ENCODE peak calls at places on chromosomes 4 and X, in five cellular contexts. A, H, L, E and I are unnamed samples. For H3K36me3, the result is how much of the 10 kb centered on the place peaks cover.

GRCh38 chr4:176005766-176006165 is 59.9 kb upstream of the WDR17 start:
- DNase-seq in H (no peak), A (no peak), E (no peak), L (no peak), I (no peak)

GRCh38 chr4:97507587-97508245 is 635.6 kb downstream of the STPG2 start:
- DNase-seq in A (no peak), L (no peak), E (no peak), H (no peak), I (no peak)

GRCh38 chrX:64536740-64537139 is 141.5 kb upstream of the MTMR8 start:
- DNase-seq in A (no peak), L (no peak), E (no peak), H (no peak), I (no peak)

GRCh38 chr4:187380181-187380581 is 615.4 kb upstream of the ZFP42 start:
- DNase-seq in L (peak), H (no peak), A (peak), E (peak), I (no peak)

GRCh38 chr4:94014484-94015136 is 186.1 kb downstream of the ATOH1 start:
- DNase-seq in L (no peak), E (no peak), H (no peak), A (no peak), I (no peak)

GRCh38 chr4:56627985-56628384 is 53.1 kb downstream of the HOPX start:
- DNase-seq in A (no peak), E (peak), L (no peak), H (no peak), I (no peak)

GRCh38 chr4:8259743-8260430 is 9.7 kb upstream of the HTRA3 start:
- DNase-seq in A (no peak), E (no peak), H (no peak), L (no peak), I (no peak)

GRCh38 chrX:71493111-71493613 is 39.7 kb upstream of the OGT start:
- DNase-seq in L (peak), A (no peak), H (no peak), E (no peak), I (no peak)

GRCh38 chr4:10080874-10081606 is 35.6 kb downstream of the WDR1 start:
- DNase-seq in A (no peak), H (no peak), L (peak), E (no peak), I (peak)

GRCh38 chrX:13339607-13340006 is 19.8 kb upstream of the ATXN3L start:
- DNase-seq in A (no peak), E (no peak), H (no peak), L (no peak), I (no peak)

GRCh38 chrX:153502131-153502530 is 7.4 kb downstream of the BGN start:
- DNase-seq in A (no peak), L (no peak), H (no peak), E (no peak), I (no peak)

GRCh38 chr4:60128916-60129315 is 1071.2 kb upstream of the ADGRL3 start:
- DNase-seq in E (no peak), A (no peak), L (no peak), H (no peak), I (no peak)

GRCh38 chr4:57131849-57132745 is 21.9 kb upstream of the IGFBP7 start:
- DNase-seq in L (no peak), H (no peak), A (no peak), E (peak), I (no peak)

GRCh38 chr4:53907772-53908171 is 156.6 kb downstream of the CHIC2 start:
- DNase-seq in E (no peak), A (no peak), L (no peak), H (no peak), I (no peak)

GRCh38 chr4:17468638-17469221 is 43.2 kb downstream of the QDPR start:
- DNase-seq in E (peak), H (no peak), L (no peak), A (peak), I (no peak)

GRCh38 chr4:80459918-80460473 is 124.5 kb downstream of the CFAP299 start:
- DNase-seq in L (no peak), E (no peak), A (no peak), H (no peak), I (no peak)

GRCh38 chrX:68832101-68832416 is 3.2 kb downstream of the EFNB1 start:
- DNase-seq in E (peak), A (no peak), H (peak), L (peak), I (no peak)

DNA sequence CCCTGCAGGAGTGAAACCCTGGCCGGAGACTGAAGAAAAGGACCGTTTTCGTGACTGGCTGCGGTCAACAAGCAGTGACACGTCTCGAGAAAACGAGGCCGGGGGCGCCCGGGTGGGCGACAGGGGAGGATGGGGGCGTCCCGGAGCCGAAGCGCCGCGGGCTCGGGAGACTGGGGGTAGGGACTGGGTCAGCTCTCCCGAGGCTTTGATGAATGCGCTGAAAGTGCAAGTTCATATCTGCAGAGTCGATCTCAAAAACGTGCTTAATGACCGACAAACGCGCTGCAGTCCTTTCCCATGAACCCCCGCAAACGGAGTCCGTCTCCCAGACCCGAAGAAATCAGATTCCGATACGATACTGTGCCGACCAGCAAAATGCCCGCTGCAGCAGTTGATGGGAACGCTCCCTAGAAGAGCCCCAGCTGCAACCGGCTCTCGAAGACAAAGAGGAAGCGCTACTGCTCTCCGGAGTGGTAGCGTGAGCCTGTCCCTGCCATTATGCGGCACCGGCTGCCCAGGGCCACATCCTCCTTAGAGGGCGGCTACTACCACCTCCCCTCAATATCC is 806 bp upstream of the CD99L2 start:
- DNase-seq in L (peak), A (peak), H (peak), E (peak), I (peak)
- H3K27ac ChIP-seq in L (peak), A (peak), H (peak), E (no peak), I (peak)

DNA sequence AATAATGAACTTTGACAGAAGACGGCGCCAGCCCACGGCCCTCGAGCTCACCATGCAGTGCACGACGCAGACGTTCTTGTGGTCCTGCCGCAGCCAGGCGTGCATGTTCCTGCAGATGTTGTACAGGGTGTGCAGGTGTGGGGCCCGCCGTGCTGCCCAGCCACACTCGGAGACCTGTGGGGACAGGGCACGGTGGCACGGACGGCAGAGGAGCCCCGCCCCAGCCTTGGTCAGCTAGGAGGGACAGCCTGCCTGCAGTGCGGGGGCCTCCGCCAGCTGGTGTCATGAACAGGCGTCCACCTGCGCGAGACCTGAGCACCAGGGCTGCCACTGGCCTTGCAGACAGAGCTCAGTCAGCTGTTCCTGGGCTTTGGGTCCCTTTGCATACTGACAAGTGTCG is 49.5 kb downstream of the GAK start:
- DNase-seq in E (no peak), H (no peak), A (no peak), L (no peak), I (no peak)
- H3K36me3 ChIP-seq in E (half or more), H (half or more), A (under half), L (half or more), I (under half)

GRCh38 chrX:15929231-15929630 is 74.6 kb upstream of the AP1S2 start:
- DNase-seq in H (no peak), E (no peak), A (no peak), L (no peak), I (no peak)
- H3K27ac ChIP-seq in H (no peak), E (no peak), A (no peak), L (no peak), I (no peak)

GRCh38 chr4:2940267-2941137 is 22.7 kb downstream of the NOP14 start:
- DNase-seq in E (no peak), A (no peak), H (no peak), L (no peak), I (no peak)
- H3K36me3 ChIP-seq in E (half or more), A (under half), H (half or more), L (half or more), I (half or more)

GRCh38 chrX:47197526-47197925 is 3.9 kb downstream of the UBA1 start:
- DNase-seq in H (no peak), A (no peak), E (no peak), L (no peak), I (no peak)

GRCh38 chrX:47200385-47201150 is 6.9 kb downstream of the UBA1 start:
- DNase-seq in L (no peak), E (peak), H (peak), A (no peak), I (no peak)

GRCh38 chrX:47198026-47198686 is 4.5 kb downstream of the UBA1 start:
- DNase-seq in E (peak), L (no peak), H (no peak), A (no peak), I (no peak)

GRCh38 chrX:47199286-47199685 is 5.7 kb downstream of the UBA1 start:
- DNase-seq in A (no peak), H (no peak), L (no peak), E (no peak), I (no peak)

DNA sequence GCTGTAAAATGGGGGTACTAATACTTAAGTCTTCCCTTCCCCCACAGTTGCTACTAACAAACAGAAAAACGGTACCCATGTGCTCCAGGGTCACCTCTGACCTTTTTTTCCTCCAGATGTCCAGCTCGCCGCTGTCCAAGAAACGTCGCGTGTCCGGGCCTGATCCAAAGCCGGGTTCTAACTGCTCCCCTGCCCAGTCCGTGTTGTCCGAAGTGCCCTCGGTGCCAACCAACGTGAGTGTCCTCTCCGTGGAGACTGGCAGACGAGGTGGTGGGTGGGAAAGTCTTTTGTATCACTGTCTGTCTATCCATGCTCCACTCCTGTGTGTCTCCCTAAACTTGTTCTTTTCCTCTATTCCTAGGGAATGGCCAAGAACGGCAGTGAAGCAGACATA is 5.1 kb downstream of the UBA1 start:
- DNase-seq in A (no peak), H (no peak), L (no peak), E (no peak), I (no peak)
- H3K27ac ChIP-seq in A (no peak), H (no peak), L (no peak), E (no peak), I (no peak)

DNA sequence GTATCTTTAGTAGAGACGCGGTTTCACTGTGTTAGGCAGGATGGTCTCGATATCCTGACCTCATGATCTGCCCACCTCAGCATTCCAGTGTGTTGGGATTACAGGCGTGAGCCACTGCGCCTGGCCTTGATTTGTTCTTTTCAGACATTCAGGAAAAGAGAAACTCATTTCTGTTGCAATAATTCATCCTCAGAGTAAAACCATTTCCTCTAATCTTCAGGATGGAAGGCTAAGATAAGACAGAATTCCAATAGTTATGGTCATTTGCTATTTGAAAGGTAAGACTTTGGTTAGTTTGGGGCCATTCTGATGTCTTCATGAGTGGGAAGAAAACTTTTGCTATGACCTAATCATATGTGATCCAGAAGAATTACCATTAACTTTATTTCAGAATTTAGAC is 83.0 kb downstream of the LRP2BP start:
- DNase-seq in L (no peak), H (no peak), A (no peak), E (peak), I (no peak)
- H3K36me3 ChIP-seq in L (half or more), H (half or more), A (under half), E (under half), I (under half)

DNA sequence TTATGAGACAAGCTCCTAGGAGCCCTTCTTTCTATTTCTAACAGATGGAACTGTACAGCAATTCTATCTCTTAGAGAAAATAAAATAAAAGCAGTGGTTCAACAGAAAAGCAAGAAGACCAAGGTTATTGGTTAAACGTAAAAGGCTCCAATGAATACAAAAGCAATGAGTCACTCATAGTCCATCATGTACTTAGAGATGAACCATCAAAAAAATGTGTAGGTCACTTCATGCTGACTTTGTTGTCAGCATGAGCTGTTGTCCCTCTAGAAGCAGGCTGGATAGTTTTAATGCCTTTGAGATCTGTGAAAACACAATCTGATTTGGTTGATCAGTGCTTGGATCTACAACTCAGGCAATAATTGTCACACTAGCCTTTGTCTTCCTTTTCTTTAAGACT is 378.6 kb upstream of the ANXA10 start:
- DNase-seq in H (no peak), L (no peak), E (no peak), A (no peak), I (no peak)
- H3K27ac ChIP-seq in H (no peak), L (no peak), E (no peak), A (no peak), I (no peak)

DNA sequence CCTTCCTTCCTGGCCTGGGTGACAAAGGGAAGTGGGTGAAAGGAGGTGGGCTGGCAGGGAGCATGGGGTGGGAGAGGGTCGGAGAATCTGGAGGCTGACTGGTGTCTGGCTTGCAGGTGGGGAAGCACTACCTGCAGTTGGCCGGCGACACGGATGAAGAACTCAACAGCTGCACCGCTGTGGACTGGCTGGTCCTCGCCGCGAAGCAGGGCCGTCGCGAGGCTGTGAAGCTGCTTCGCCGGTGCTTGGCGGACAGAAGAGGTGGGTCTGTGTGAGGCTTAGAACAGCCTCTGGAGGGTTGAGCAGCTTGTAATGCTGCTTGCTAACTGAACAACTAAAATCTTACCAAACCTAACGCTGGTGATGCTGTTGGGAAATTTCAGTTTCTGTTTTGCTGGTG is 19.2 kb downstream of the WFS1 start:
- DNase-seq in L (peak), E (no peak), H (no peak), A (no peak), I (no peak)
- H3K36me3 ChIP-seq in L (half or more), E (half or more), H (half or more), A (under half), I (under half)